ENCODE peak calls at places on chromosomes 1 and 21, in five cellular contexts. S is ascending aorta, U is DND-41, T is spleen, C is IMR-90. E is an unnamed sample. For H3K4me1 and H3K27me3, the result is how much of the 10 kb centered on the place peaks cover.

GRCh38 chr1:208136459-208137143 is 107.6 kb downstream of the PLXNA2 start:
- DNase-seq in C (peak), U (no peak), T (no peak), S (no peak), E (no peak)

GRCh38 chr1:152761609-152762213 is 3.9 kb downstream of the KPRP start:
- DNase-seq in C (no peak), S (no peak), T (no peak), U (no peak), E (no peak)

GRCh38 chr1:211783897-211784296 is 46.7 kb downstream of the LPGAT1 start:
- DNase-seq in S (no peak), C (no peak), U (no peak), T (no peak), E (no peak)

GRCh38 chr1:54698346-54698745 is 17.3 kb upstream of the TTC4 start:
- DNase-seq in T (no peak), U (no peak), C (no peak), S (no peak), E (no peak)

GRCh38 chr1:154407021-154407865 is 2.1 kb downstream of the IL6R start:
- DNase-seq in U (no peak), C (no peak), T (no peak), S (no peak), E (no peak)

GRCh38 chr1:53373246-53373645 is 45.4 kb upstream of the LRP8 start:
- DNase-seq in T (peak), U (no peak), S (no peak), C (no peak), E (no peak)

GRCh38 chr1:90347366-90347765 is 352.5 kb downstream of the ZNF326 start:
- DNase-seq in T (no peak), U (peak), C (no peak), S (no peak), E (no peak)

GRCh38 chr1:159239551-159240220 is 35.0 kb downstream of the ACKR1 start:
- DNase-seq in U (no peak), T (no peak), C (no peak), S (no peak), E (no peak)

GRCh38 chr1:228299211-228299610 is 91.4 kb downstream of the OBSCN start:
- DNase-seq in U (no peak), C (no peak), S (no peak), T (peak), E (no peak)

DNA sequence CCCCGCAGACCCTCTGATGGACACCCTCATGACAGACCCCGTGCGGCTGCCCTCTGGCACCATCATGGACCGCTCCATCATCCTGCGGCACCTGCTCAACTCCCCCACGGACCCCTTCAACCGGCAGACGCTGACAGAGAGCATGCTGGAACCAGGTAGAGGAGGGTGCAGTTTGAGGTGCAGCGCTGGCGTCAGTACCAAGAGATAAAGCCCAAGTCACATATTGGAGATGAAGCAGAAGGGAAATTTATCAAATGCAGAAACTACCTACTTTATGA is 31.0 kb upstream of the KIF1B start:
- DNase-seq in T (no peak), C (no peak), U (no peak), S (no peak), E (no peak)
- H3K27ac ChIP-seq in T (no peak), C (no peak), U (no peak), S (no peak), E (no peak)

DNA sequence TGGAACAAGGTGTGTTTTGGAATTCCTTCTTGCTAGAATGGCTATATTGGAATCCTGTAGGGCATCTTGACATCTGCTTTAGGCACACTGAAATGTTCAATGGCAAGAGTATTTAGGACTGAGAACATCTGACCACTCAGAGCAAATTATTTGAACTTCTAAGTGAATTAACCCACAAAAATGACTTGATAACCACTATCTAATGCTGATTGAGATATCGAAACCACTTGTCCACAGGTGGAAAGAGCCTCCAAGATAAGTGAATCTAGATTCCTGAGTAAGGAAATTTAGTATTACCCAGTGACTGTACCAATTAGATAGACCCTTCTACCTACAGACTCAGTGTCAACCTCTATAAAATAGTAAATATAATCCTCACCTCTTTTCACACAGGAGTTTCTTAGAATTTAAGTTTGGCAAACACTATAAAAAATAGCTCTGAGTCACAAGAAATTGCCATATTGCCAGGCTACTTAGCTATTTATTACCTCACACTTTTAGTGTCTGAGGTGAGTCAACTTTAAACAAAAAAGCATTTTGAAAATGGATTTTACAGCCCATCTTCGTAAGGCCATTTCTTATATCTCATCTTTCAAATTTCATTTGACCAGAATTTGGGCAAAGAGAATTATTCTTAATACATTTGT is 421.8 kb downstream of the PTBP2 start:
- DNase-seq in C (peak), U (no peak), S (no peak), T (no peak), E (no peak)
- H3K4me1 ChIP-seq in C (under half), U (under half), S (under half), T (under half), E (under half)

GRCh38 chr1:56968878-56969495 is 3.2 kb upstream of the C8B start:
- DNase-seq in U (no peak), C (no peak), S (no peak), T (no peak), E (no peak)
- H3K27me3 ChIP-seq in U (under half), C (under half), S (under half), T (under half), E (under half)

GRCh38 chr1:2446861-2447260 is 29.2 kb upstream of the PLCH2 start:
- DNase-seq in C (no peak), U (no peak), T (no peak), S (no peak), E (no peak)

GRCh38 chr1:2446394-2446793 is 29.7 kb upstream of the PLCH2 start:
- DNase-seq in C (no peak), S (no peak), U (no peak), T (no peak), E (no peak)

GRCh38 chr1:2445162-2445822 is 30.8 kb upstream of the PLCH2 start:
- DNase-seq in C (no peak), U (no peak), S (no peak), T (no peak), E (no peak)

GRCh38 chr1:2444138-2444591 is 31.8 kb upstream of the PEX10 start:
- DNase-seq in C (no peak), T (no peak), S (no peak), U (no peak), E (no peak)

DNA sequence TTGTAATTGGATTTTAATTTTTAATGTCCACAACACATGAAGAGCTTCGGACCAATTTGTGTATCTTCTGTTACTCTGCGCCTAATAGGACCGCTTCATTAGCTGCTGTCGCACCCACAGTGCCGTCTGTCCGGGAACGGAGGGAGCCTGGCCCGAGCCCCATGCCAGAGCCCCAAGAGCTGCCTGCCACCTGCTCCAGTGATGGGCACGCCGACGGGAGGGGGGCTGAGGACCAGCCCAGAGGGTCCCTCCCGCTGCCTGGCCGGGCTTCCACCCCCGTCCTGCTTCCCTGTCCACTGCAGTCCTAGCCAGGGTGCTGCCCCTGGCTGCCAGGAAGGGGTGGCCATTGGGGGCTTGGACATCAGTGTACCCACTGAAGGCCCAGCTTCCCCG is 30.3 kb upstream of the PLCH2 start:
- DNase-seq in U (no peak), T (no peak), S (no peak), C (no peak), E (no peak)
- H3K27ac ChIP-seq in U (no peak), T (no peak), S (no peak), C (no peak), E (no peak)

DNA sequence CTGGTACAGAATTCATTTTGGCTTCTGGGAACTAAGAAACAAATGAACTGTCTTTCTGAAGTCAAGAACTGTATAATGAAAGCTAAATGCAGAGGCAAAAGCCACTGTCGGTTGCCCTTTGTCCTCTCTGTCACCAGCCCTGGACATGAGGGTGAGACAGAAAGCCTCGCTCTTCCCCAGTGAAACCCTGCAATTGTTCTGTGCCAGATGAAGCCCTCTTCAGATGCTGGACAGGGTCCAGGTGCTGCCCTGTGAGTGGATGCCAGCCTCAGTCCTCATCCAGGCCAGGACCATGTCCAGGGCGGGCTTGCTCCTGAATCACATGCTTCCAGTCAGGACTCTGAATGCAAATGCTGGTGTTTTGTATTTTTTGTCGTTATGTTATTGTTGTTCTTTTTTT is 138.7 kb downstream of the RUNX1 start:
- DNase-seq in T (no peak), U (no peak), C (no peak), S (no peak), E (no peak)
- H3K4me1 ChIP-seq in T (under half), U (half or more), C (under half), S (under half), E (half or more)

GRCh38 chr1:25428475-25429166 is 2.1 kb upstream of the MACO1 start:
- DNase-seq in S (no peak), T (no peak), C (no peak), U (no peak), E (no peak)

GRCh38 chr1:25431495-25432363 is 1.0 kb downstream of the MACO1 start:
- DNase-seq in T (no peak), U (no peak), S (no peak), C (no peak), E (peak)

GRCh38 chr1:25430666-25431494 is at the start of gene MACO1:
- DNase-seq in T (peak), U (peak), C (peak), S (peak), E (peak)

GRCh38 chr1:25432364-25432719 is 1.6 kb downstream of the MACO1 start:
- DNase-seq in C (no peak), S (no peak), T (no peak), U (no peak), E (no peak)

DNA sequence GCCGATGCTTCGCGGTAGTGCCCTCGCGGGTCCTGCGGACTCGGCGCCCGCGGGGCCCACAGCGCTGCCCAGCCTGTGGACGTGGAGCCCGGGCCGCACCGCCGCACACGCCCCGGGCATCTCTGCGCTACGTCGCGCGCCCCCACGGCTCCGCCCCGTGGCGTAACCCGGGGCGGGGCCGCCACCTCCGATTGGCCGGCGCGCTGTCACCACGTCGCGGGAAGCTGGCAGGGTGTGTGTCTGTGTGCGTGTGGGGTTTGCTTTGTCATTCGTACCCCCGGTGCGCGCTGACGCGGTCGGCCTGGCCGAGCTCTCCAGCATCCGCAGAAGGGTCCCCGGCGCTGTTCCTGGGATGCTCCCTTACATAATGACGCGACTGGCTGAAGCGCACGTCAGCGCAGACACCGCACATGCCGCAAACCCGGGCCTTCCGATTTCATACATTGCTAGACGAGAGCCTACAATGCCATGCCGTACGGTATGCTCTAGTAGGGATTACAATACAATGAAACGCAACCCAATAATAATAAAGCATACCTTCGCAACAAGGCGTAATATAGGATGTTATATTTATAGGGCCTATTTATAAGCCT is 528 bp upstream of the MACO1 start:
- DNase-seq in C (peak), T (peak), S (peak), U (peak), E (peak)
- H3K27me3 ChIP-seq in C (under half), T (under half), S (under half), U (under half), E (under half)

GRCh38 chr1:113534130-113534817 is 144.0 kb downstream of the MAGI3 start:
- DNase-seq in C (peak), S (no peak), T (no peak), U (no peak), E (no peak)

GRCh38 chr1:113531321-113531720 is 141.0 kb downstream of the MAGI3 start:
- DNase-seq in C (no peak), S (no peak), U (no peak), T (no peak), E (no peak)

GRCh38 chr1:113533061-113533460 is 142.7 kb downstream of the MAGI3 start:
- DNase-seq in S (no peak), T (no peak), C (no peak), U (no peak), E (no peak)

GRCh38 chr1:113534875-113535274 is 144.6 kb downstream of the MAGI3 start:
- DNase-seq in T (no peak), U (no peak), S (no peak), C (peak), E (no peak)

DNA sequence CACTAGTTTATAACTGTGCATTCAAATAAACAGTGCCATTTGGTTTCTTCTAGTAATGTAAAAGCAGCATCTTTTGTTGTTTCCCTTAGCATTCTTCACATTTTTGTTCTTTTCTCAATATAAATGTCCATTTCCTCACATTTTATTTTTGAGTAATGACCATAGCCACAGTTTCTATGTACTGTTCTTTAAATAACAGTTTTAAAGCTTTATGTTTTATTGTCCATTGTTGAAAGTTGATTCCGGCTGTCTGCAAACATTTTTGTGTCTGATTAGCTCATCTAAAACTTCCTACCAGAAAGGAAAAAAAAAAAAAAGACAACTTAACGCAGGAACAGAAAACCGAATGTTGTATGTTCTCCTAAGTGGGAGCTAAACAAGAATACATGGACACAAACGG is 139.7 kb downstream of the MAGI3 start:
- DNase-seq in T (no peak), C (no peak), S (no peak), U (no peak), E (no peak)
- H3K27ac ChIP-seq in T (no peak), C (no peak), S (no peak), U (no peak), E (no peak)

GRCh38 chr1:16175610-16176553 is 20.0 kb upstream of the EPHA2 start:
- DNase-seq in T (no peak), C (peak), S (peak), U (no peak), E (no peak)
- H3K4me1 ChIP-seq in T (under half), C (under half), S (under half), U (under half), E (under half)

GRCh38 chr1:116330342-116330652 is 42.7 kb upstream of the ATP1A1 start:
- DNase-seq in C (no peak), S (no peak), T (no peak), U (no peak), E (no peak)
- H3K27me3 ChIP-seq in C (under half), S (under half), T (under half), U (under half), E (under half)